ENCODE peak calls at places on chromosome X, in five cellular contexts. F, W, Z, U and N are unnamed samples.

GRCh38 chrX:49071877-49072711 is 1.7 kb downstream of the PRAF2 start:
- DNase-seq in W (peak), F (no peak), U (peak), Z (peak), N (peak)

GRCh38 chrX:119917877-119918276 is 22.2 kb downstream of the AKAP14 start:
- DNase-seq in F (no peak), W (no peak), Z (no peak), U (no peak), N (no peak)

GRCh38 chrX:154730271-154730883 is 20.5 kb downstream of the GAB3 start:
- DNase-seq in Z (no peak), W (no peak), U (no peak), F (no peak), N (no peak)

GRCh38 chrX:98956014-98956413 is 1454.1 kb downstream of the PCDH19 start:
- DNase-seq in U (peak), W (no peak), Z (no peak), F (peak), N (no peak)

GRCh38 chrX:44873415-44874270 is 655 bp downstream of the KDM6A start:
- DNase-seq in F (peak), W (peak), Z (peak), U (peak), N (no peak)

GRCh38 chrX:150205011-150205410 is 158.1 kb upstream of the MAMLD1 start:
- DNase-seq in W (peak), Z (peak), U (peak), F (no peak), N (no peak)

GRCh38 chrX:134528936-134529335 is 69.0 kb downstream of the HPRT1 start:
- DNase-seq in Z (no peak), W (no peak), U (no peak), F (no peak), N (no peak)

GRCh38 chrX:102714994-102715393 is 2.7 kb downstream of the GPRASP2 start:
- DNase-seq in U (peak), Z (no peak), F (no peak), W (peak), N (no peak)

GRCh38 chrX:74461384-74461783 is 40.1 kb downstream of the SLC16A2 start:
- DNase-seq in W (no peak), Z (no peak), U (no peak), F (peak), N (no peak)

GRCh38 chrX:45505214-45505613 is 304.5 kb upstream of the DIPK2B start:
- DNase-seq in Z (no peak), W (no peak), F (no peak), U (no peak), N (peak)

GRCh38 chrX:134431894-134432293 is 28.1 kb upstream of the HPRT1 start:
- DNase-seq in Z (no peak), U (no peak), W (no peak), F (no peak), N (peak)

GRCh38 chrX:531611-531936 is 99.0 kb upstream of the SHOX start:
- DNase-seq in W (no peak), Z (no peak), U (peak), F (no peak), N (no peak)

GRCh38 chrX:151815461-151815860 is 80.9 kb downstream of the CNGA2 start:
- DNase-seq in U (no peak), F (no peak), Z (no peak), W (no peak), N (no peak)

GRCh38 chrX:10041383-10041782 is 74.2 kb downstream of the CLDN34 start:
- DNase-seq in F (no peak), Z (no peak), W (no peak), U (peak), N (no peak)

GRCh38 chrX:17670874-17671273 is 66.4 kb upstream of the SCML1 start:
- DNase-seq in U (no peak), W (no peak), Z (no peak), F (no peak), N (no peak)

GRCh38 chrX:13270360-13270759 is 49.5 kb downstream of the ATXN3L start:
- DNase-seq in F (no peak), Z (no peak), U (no peak), W (no peak), N (no peak)

GRCh38 chrX:10756365-10756915 is 136.1 kb upstream of the MID1 start:
- DNase-seq in U (peak), W (no peak), Z (no peak), F (no peak), N (peak)

GRCh38 chrX:113833656-113834055 is 750.2 kb upstream of the HTR2C start:
- DNase-seq in U (no peak), W (no peak), F (no peak), Z (no peak), N (no peak)

GRCh38 chrX:14015941-14016340 is 13.8 kb downstream of the GEMIN8 start:
- DNase-seq in U (no peak), F (no peak), W (no peak), Z (no peak), N (no peak)

GRCh38 chrX:13759152-13759718 is 24.7 kb downstream of the OFD1 start:
- DNase-seq in W (no peak), F (no peak), Z (no peak), U (no peak), N (no peak)

GRCh38 chrX:132063862-132064261 is 40.8 kb downstream of the STK26 start:
- DNase-seq in U (no peak), W (no peak), F (no peak), Z (no peak), N (no peak)

GRCh38 chrX:16251782-16252181 is 84.5 kb downstream of the MAGEB17 start:
- DNase-seq in Z (no peak), W (no peak), U (no peak), F (no peak), N (no peak)

GRCh38 chrX:72182924-72183323 is 1.4 kb downstream of the PIN4 start:
- DNase-seq in Z (no peak), F (no peak), U (no peak), W (no peak), N (no peak)
- H3K4me3 ChIP-seq in Z (peak), F (peak), U (peak), W (peak), N (no peak)

GRCh38 chrX:65688403-65688881 is 21.0 kb downstream of the MSN start:
- DNase-seq in Z (no peak), F (no peak), W (no peak), U (no peak), N (no peak)

GRCh38 chrX:65689377-65689776 is 21.9 kb downstream of the MSN start:
- DNase-seq in F (no peak), W (no peak), Z (no peak), U (no peak), N (no peak)

GRCh38 chrX:65686246-65686645 is 18.8 kb downstream of the MSN start:
- DNase-seq in W (no peak), F (no peak), U (no peak), Z (no peak), N (no peak)

GRCh38 chrX:65687367-65687766 is 19.9 kb downstream of the MSN start:
- DNase-seq in F (no peak), Z (no peak), W (no peak), U (no peak), N (no peak)

DNA sequence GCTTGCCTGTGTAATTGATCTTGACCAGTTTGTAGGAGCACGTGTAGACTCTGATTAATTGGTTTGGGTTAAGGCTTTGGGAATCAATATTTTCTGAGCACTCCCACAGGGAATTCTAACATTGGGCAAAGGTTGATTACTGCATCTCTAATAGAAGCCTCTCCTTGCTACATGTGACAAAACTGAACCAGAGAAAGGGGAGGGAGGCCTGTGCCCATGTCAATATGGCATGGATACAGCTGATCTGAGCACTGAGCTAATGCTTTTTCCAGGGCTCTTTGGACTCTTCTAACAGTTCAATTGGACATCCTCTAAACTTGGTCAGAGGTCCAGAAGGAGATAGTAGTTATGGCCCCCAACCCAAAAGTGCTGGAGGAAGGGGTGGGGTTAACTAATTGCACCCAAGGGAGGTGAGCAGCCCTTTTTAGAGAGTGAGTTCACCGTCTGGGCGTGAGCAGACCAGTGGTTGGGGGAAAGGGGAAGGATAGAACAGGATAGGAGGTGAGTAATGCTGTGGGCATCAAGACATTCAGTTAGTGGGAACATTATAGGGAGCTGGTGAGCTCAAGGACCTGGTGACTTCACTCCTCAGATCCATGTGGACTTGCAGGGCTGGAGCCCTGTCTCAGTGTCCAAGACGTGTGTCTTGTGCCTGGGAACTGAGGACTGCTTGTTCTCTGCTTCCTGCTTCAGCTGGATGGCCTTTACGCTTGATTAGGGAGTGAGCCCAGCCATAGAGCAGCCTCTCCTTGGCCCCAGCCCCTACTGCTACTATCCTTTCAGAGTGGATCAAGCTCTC is 22.8 kb downstream of the MSN start:
- DNase-seq in U (no peak), F (no peak), Z (no peak), W (no peak), N (peak)
- H3K4me3 ChIP-seq in U (no peak), F (no peak), Z (no peak), W (no peak), N (no peak)

GRCh38 chrX:153336988-153337387 is 3.0 kb downstream of the ZNF275 start:
- DNase-seq in W (no peak), U (no peak), Z (no peak), F (no peak), N (no peak)

GRCh38 chrX:153334654-153335295 is 822 bp downstream of the ZNF275 start:
- DNase-seq in W (no peak), U (no peak), F (no peak), Z (no peak), N (no peak)

GRCh38 chrX:153336128-153336894 is 2.4 kb downstream of the ZNF275 start:
- DNase-seq in F (no peak), U (no peak), Z (no peak), W (no peak), N (no peak)

GRCh38 chrX:153333821-153334653 is at the start of gene ZNF275:
- DNase-seq in Z (peak), F (peak), W (peak), U (peak), N (peak)

GRCh38 chrX:153333271-153333670 is 682 bp upstream of the ZNF275 start:
- DNase-seq in U (no peak), F (no peak), W (no peak), Z (no peak), N (no peak)
- H3K4me3 ChIP-seq in U (peak), F (peak), W (peak), Z (peak), N (peak)

DNA sequence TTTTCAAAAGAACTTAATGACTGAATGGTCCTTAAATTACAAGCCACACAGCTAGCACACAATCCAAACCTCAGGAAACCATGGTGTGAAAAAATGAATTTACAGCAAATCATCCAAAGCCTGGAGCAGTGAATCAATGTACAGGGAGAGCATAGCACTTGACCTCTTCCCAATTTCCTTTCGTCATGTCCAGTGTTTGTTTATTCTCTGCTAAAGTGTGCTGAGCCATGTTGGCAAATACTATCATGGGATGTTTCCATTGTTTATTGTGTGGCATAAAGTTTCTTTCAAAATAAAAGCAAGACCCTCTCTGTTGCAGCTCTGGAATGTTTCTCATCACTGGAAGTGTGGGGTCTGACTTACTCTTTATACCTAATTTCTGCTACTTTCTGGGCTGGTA is 25.4 kb upstream of the FAM47B start:
- DNase-seq in W (no peak), Z (no peak), F (no peak), U (no peak), N (no peak)
- H3K4me3 ChIP-seq in W (no peak), Z (no peak), F (no peak), U (no peak), N (no peak)